ENCODE peak calls at places on chromosomes 7 and 10, in nine cellular contexts. G, O, L, M, N, P, W, J and D are unnamed samples.
A peak's percentile ranks its signal among the peaks of the same experiment; 100 is the strongest.

GRCh38 chr10:29285624-29286051 is 3.2 kb upstream of the LYZL1 start:
- DNase-seq in G (no peak), O (no peak), L (no peak), M (no peak), N (no peak), P (no peak), W (no peak), J (no peak), D (no peak)

GRCh38 chr10:72692897-72693598 is 1.1 kb downstream of the MCU start:
- DNase-seq in G (no peak), O (peak; percentile 37), L (peak; percentile 25), M (no peak), N (peak; percentile 23), P (peak; percentile 36), W (no peak), J (peak; percentile 15), D (no peak)

GRCh38 chr10:22674215-22674930 is 40.0 kb downstream of the PIP4K2A start:
- DNase-seq in G (no peak), O (peak; percentile 31), L (no peak), M (no peak), N (peak; percentile 42), P (no peak), W (peak; percentile 33), J (no peak), D (no peak)

GRCh38 chr10:51087114-51087513 is 12.8 kb downstream of the PRKG1 start:
- DNase-seq in G (no peak), O (no peak), L (no peak), M (no peak), N (no peak), P (no peak), W (no peak), J (no peak), D (no peak)

GRCh38 chr10:93067443-93068365 is 6.0 kb upstream of the CYP26A1 start:
- DNase-seq in G (no peak), O (no peak), L (no peak), M (no peak), N (no peak), P (no peak), W (no peak), J (no peak), D (no peak)

GRCh38 chr10:3464760-3465405 is 292.3 kb upstream of the PITRM1 start:
- DNase-seq in G (no peak), O (no peak), L (no peak), M (no peak), N (peak; percentile 33), P (peak; percentile 42), W (peak; percentile 26), J (no peak), D (no peak)

GRCh38 chr10:19915125-19915524 is 98.9 kb downstream of the PLXDC2 start:
- DNase-seq in G (no peak), O (no peak), L (no peak), M (no peak), N (no peak), P (no peak), W (no peak), J (no peak), D (no peak)

GRCh38 chr10:95415631-95416031 is 124.8 kb upstream of the PDLIM1 start:
- DNase-seq in G (no peak), O (no peak), L (no peak), M (no peak), N (no peak), P (no peak), W (no peak), J (no peak), D (no peak)

GRCh38 chr10:50275650-50276235 is 24.4 kb upstream of the ASAH2 start:
- DNase-seq in G (no peak), O (peak; percentile 17), L (peak; percentile 32), M (no peak), N (peak; percentile 32), P (peak; percentile 51), W (peak; percentile 47), J (peak; percentile 39), D (no peak)

GRCh38 chr7:94087664-94088352 is 83.7 kb upstream of the BET1 start:
- DNase-seq in G (peak; percentile 31), O (peak; percentile 89), L (peak; percentile 52), M (peak; percentile 73), N (peak; percentile 86), P (peak; percentile 68), W (peak; percentile 92), J (peak; percentile 83), D (no peak)

GRCh38 chr10:93150289-93150688 is 76.6 kb downstream of the CYP26A1 start:
- DNase-seq in G (no peak), O (no peak), L (no peak), M (no peak), N (peak; percentile 30), P (peak; percentile 35), W (peak; percentile 21), J (peak; percentile 15), D (no peak)

DNA sequence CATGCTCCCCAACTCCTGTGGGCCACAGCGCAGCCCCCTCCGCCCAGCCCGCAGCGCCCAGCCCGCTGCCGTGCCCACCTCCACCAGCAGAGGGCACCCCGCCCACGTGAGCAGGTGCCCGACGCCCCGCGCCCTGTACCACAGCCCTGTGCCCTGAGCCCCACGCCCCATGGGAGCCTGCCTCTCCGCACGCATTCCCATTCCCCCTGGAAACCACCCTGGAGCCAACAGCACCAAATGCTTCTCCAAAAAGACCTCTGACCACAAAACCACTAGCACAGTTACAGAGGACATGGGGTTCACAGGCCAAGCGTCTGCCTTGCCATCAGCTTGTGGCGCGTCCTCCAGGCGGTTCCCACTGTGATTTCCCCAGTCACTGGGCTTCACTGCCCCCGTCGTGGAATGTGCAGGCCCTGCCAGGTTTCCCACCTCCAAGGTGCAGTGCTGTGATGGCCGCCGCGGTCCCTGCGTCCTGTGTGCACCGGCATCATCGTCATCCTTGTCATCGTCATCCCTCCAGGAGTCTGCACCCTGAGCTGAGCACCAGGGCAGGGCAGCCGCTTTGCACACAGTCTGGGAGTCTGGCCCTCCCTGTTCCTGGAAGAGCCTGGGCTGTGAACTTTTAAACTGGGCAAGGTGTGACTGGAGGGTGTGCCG is 61.7 kb downstream of the PWWP2B start:
- DNase-seq in G (no peak), O (peak; percentile 17), L (peak; percentile 68), M (no peak), N (no peak), P (peak; percentile 70), W (peak; percentile 25), J (no peak), D (no peak)
- TF ChIP-seq CTCF in G (peak; percentile 90), O (peak; percentile 87), L (peak; percentile 94), M (peak; percentile 85), N (peak; percentile 54), P (peak; percentile 87), W (peak; percentile 64), J (peak; percentile 83), D (peak; percentile 76)

GRCh38 chr7:4689668-4690067 is 7.6 kb downstream of the FOXK1 start:
- DNase-seq in G (no peak), O (no peak), L (no peak), M (no peak), N (no peak), P (no peak), W (no peak), J (no peak), D (no peak)
- H3K4me3 ChIP-seq in G (no peak overlapping the region), O (no peak overlapping the region), L (peak overlapping the region; percentile 22), M (no peak overlapping the region), N (no peak overlapping the region), P (no peak overlapping the region), W (no peak overlapping the region), J (no peak overlapping the region), D (peak overlapping the region; percentile 7)

DNA sequence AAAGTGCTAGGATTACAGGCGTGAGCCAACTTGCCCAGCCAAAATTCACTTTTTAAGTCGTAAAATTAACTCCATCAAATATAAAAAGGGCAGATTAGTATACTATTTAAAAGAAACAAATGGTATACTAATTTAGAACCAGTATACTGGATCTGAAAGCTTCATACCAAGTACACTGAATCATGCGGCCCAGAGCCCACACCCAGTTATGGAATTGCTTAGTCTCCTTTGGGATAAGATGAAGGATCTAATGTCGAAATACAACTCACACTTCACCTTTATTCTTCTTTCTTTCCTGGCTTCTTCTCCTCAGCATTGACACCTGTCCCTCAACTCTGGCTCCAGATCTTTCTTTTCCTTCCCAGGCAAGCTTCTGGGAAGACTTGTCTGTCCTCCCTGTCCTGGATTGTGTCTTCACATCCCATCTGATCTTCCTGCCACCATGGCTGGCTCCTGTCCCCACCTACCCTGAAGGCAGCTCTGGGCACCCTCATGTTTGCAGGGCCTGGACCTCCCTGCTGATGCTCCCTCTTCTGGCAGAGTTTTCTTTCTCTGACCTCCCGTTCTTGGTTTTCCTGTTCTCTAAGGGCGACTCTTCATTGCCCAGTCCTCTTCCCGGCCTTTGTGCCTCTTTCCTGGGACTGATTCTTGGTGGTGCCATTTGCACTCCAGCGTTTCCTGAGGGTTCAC is 57.8 kb upstream of the CTBP2 start:
- DNase-seq in G (no peak), O (peak; percentile 18), L (no peak), M (no peak), N (peak; percentile 8), P (peak; percentile 13), W (no peak), J (no peak), D (no peak)
- TF ChIP-seq CTCF in G (no peak), O (peak; percentile 19), L (no peak), M (no peak), N (no peak), P (no peak), W (no peak), J (no peak), D (peak; percentile 44)

GRCh38 chr7:149874644-149875028 is 867 bp downstream of the ATP6V0E2 start:
- DNase-seq in G (no peak), O (no peak), L (no peak), M (no peak), N (no peak), P (no peak), W (no peak), J (no peak), D (no peak)
- H3K4me3 ChIP-seq in G (no peak overlapping the region), O (no peak overlapping the region), L (no peak overlapping the region), M (no peak overlapping the region), N (no peak overlapping the region), P (peak overlapping the region; percentile 60), W (no peak overlapping the region), J (peak overlapping the region; percentile 90), D (peak overlapping the region; percentile 84)